ENCODE peak calls at places on chromosomes 3 and 15, in eight cellular contexts. I, X, P, S, H, K, C and L are unnamed samples.

GRCh38 chr3:112739252-112739945 is 98.5 kb upstream of the CCDC80 start:
- DNase-seq in X (no peak), K (no peak), H (peak), C (no peak), P (no peak), I (peak), S (no peak), L (no peak)

GRCh38 chr15:92880796-92881569 is 19.1 kb upstream of the CHD2 start:
- DNase-seq in I (no peak), S (no peak), C (peak), K (no peak), P (no peak), H (no peak), X (no peak), L (no peak)

GRCh38 chr3:6528951-6529350 is 332.0 kb upstream of the GRM7 start:
- DNase-seq in P (no peak), I (no peak), K (no peak), C (no peak), X (no peak), S (no peak), H (no peak), L (no peak)

GRCh38 chr3:30286007-30286669 is 320.3 kb upstream of the TGFBR2 start:
- DNase-seq in I (peak), C (peak), S (peak), P (peak), K (peak), H (peak), X (peak), L (peak)

GRCh38 chr15:85706779-85707518 is 87.8 kb downstream of the KLHL25 start:
- DNase-seq in P (no peak), K (no peak), C (peak), H (peak), X (no peak), S (no peak), I (peak), L (no peak)

GRCh38 chr3:151541184-151541583 is 80.3 kb upstream of the IGSF10 start:
- DNase-seq in P (no peak), C (no peak), I (peak), X (no peak), S (no peak), K (no peak), H (no peak), L (no peak)

GRCh38 chr3:25429960-25430941 is 2.2 kb downstream of the RARB start:
- DNase-seq in X (no peak), K (no peak), S (no peak), H (peak), I (no peak), P (no peak), C (no peak), L (no peak)

GRCh38 chr15:42133356-42133755 is 23.1 kb downstream of the PLA2G4F start:
- DNase-seq in H (no peak), P (no peak), I (no peak), S (no peak), C (no peak), X (no peak), K (no peak), L (no peak)

GRCh38 chr3:170692720-170693119 is 106.8 kb upstream of the SLC7A14 start:
- DNase-seq in C (no peak), I (peak), H (no peak), X (no peak), P (no peak), S (no peak), K (no peak), L (no peak)

GRCh38 chr15:28914483-28915023 is 28.8 kb downstream of the APBA2 start:
- DNase-seq in H (no peak), K (no peak), I (no peak), S (no peak), P (no peak), X (peak), C (no peak), L (no peak)

GRCh38 chr3:50428007-50428633 is 68.8 kb upstream of the TMEM115 start:
- DNase-seq in X (peak), H (peak), I (peak), C (no peak), P (no peak), S (no peak), K (no peak), L (no peak)

GRCh38 chr3:23668430-23668904 is 137.3 kb upstream of the UBE2E1 start:
- DNase-seq in K (no peak), H (peak), C (peak), S (no peak), X (no peak), I (peak), P (peak), L (peak)

GRCh38 chr3:172218350-172219323 is 179.3 kb downstream of the FNDC3B start:
- DNase-seq in C (peak), I (peak), K (no peak), S (no peak), P (no peak), X (no peak), H (peak), L (no peak)

GRCh38 chr3:88863196-88863595 is 244.2 kb upstream of the EPHA3 start:
- DNase-seq in H (peak), K (no peak), I (peak), S (no peak), C (peak), X (no peak), P (no peak), L (peak)

GRCh38 chr3:195113074-195113473 is 157.9 kb downstream of the XXYLT1 start:
- DNase-seq in C (peak), S (no peak), H (no peak), X (no peak), I (no peak), P (no peak), K (no peak), L (no peak)

GRCh38 chr3:183527421-183527979 is 28.0 kb downstream of the KLHL6 start:
- DNase-seq in C (no peak), K (no peak), H (no peak), P (no peak), I (no peak), S (no peak), X (no peak), L (no peak)

GRCh38 chr15:33932734-33933133 is 35.6 kb upstream of the CHRM5 start:
- DNase-seq in I (no peak), C (no peak), S (no peak), H (no peak), K (no peak), P (no peak), X (no peak), L (no peak)

GRCh38 chr15:62821384-62822131 is 221.0 kb upstream of the TPM1 start:
- DNase-seq in X (no peak), S (no peak), K (no peak), H (no peak), I (no peak), C (no peak), P (peak), L (no peak)

GRCh38 chr3:138450704-138451424 is 16.4 kb downstream of the ESYT3 start:
- DNase-seq in K (no peak), S (no peak), I (no peak), P (no peak), X (no peak), H (no peak), C (no peak), L (no peak)

GRCh38 chr15:90080818-90081382 is 21.4 kb downstream of the IDH2 start:
- DNase-seq in H (no peak), C (no peak), S (no peak), P (no peak), K (no peak), X (no peak), I (no peak), L (no peak)